ENCODE peak calls at places on chromosomes 7 and 10, in seven cellular contexts. P, M, A, G, H, T and L are unnamed samples.

GRCh38 chr7:21617916-21618390 is 75.1 kb downstream of the DNAH11 start:
- DNase-seq in T (no peak), A (no peak), P (peak), H (peak), M (peak), G (peak), L (peak)

GRCh38 chr7:128407751-128408708 is 1.8 kb downstream of the IMPDH1 start:
- DNase-seq in H (no peak), M (no peak), G (no peak), A (no peak), T (no peak), P (no peak), L (no peak)

GRCh38 chr7:44977304-44977858 is 1.4 kb downstream of the MYO1G start:
- DNase-seq in M (no peak), P (no peak), A (no peak), H (no peak), T (no peak), G (no peak), L (no peak)

GRCh38 chr10:132834891-132835847 is 49.2 kb upstream of the NKX6-2 start:
- DNase-seq in H (no peak), G (no peak), M (peak), A (peak), P (no peak), T (peak), L (no peak)

GRCh38 chr7:135959655-135960363 is 17.4 kb downstream of the MTPN start:
- DNase-seq in T (no peak), G (no peak), M (no peak), P (no peak), A (no peak), H (no peak), L (no peak)

GRCh38 chr10:46556515-46557318 is at the start of gene GPRIN2:
- DNase-seq in M (peak), G (no peak), H (no peak), P (no peak), A (peak), T (peak), L (peak)

GRCh38 chr10:115093776-115094361 is 704 bp downstream of the ATRNL1 start:
- DNase-seq in T (peak), M (no peak), A (no peak), P (peak), G (no peak), H (no peak), L (no peak)

GRCh38 chr7:152709307-152710133 is 33.6 kb upstream of the XRCC2 start:
- DNase-seq in A (no peak), G (no peak), P (peak), M (no peak), T (no peak), H (no peak), L (no peak)

GRCh38 chr7:151925446-151926335 is 30.6 kb upstream of the GALNTL5 start:
- DNase-seq in H (peak), P (no peak), A (no peak), M (peak), G (peak), T (no peak), L (peak)

GRCh38 chr10:102413053-102413705 is 5.4 kb downstream of the PSD start:
- DNase-seq in P (no peak), T (no peak), M (no peak), A (no peak), H (no peak), G (no peak), L (no peak)

GRCh38 chr7:29228289-29229011 is 33.9 kb downstream of the CHN2 start:
- DNase-seq in P (no peak), T (no peak), H (no peak), G (no peak), M (no peak), A (no peak), L (no peak)

GRCh38 chr7:3544202-3544601 is 243.2 kb downstream of the SDK1 start:
- DNase-seq in H (no peak), T (no peak), G (no peak), P (no peak), M (no peak), A (no peak), L (no peak)

GRCh38 chr7:124702385-124702784 is 63.2 kb downstream of the GPR37 start:
- DNase-seq in M (no peak), G (peak), T (no peak), P (peak), A (no peak), H (no peak), L (no peak)

GRCh38 chr7:151235091-151235787 is 3.0 kb downstream of the CHPF2 start:
- DNase-seq in H (no peak), M (no peak), A (no peak), P (no peak), T (no peak), G (no peak), L (no peak)

GRCh38 chr7:157682064-157682945 is 345.5 kb downstream of the DNAJB6 start:
- DNase-seq in H (no peak), M (peak), P (no peak), G (no peak), A (peak), T (no peak), L (no peak)

GRCh38 chr7:35707422-35707821 is 12.5 kb upstream of the HERPUD2 start:
- DNase-seq in T (no peak), H (no peak), M (no peak), A (no peak), P (peak), G (peak), L (no peak)

GRCh38 chr10:77586719-77587423 is 50.7 kb downstream of the KCNMA1 start:
- DNase-seq in P (peak), H (no peak), M (peak), T (no peak), A (no peak), G (peak), L (no peak)

GRCh38 chr7:151115121-151115835 is 29.0 kb downstream of the AGAP3 start:
- DNase-seq in A (no peak), P (peak), M (no peak), G (no peak), T (no peak), H (no peak), L (no peak)

GRCh38 chr7:27203378-27203953 is 3.6 kb upstream of the HOXA13 start:
- DNase-seq in T (no peak), H (peak), P (no peak), M (peak), G (no peak), A (no peak), L (no peak)

GRCh38 chr10:130064783-130065182 is 45.8 kb downstream of the C10orf143 start:
- DNase-seq in T (no peak), G (no peak), H (no peak), P (no peak), A (no peak), M (peak), L (no peak)

GRCh38 chr10:78981257-78981969 is 87.4 kb upstream of the ZMIZ1 start:
- DNase-seq in H (no peak), G (no peak), T (no peak), A (no peak), P (no peak), M (no peak), L (no peak)

GRCh38 chr10:4294996-4295792 is 510.2 kb upstream of the KLF6 start:
- DNase-seq in A (no peak), T (no peak), P (no peak), G (no peak), H (no peak), M (no peak), L (no peak)

GRCh38 chr7:131424219-131424822 is 96.6 kb downstream of the MKLN1 start:
- DNase-seq in M (no peak), P (peak), T (no peak), H (no peak), A (no peak), G (peak), L (no peak)

GRCh38 chr10:79435271-79436065 is 10.0 kb downstream of the ZCCHC24 start:
- DNase-seq in T (no peak), H (no peak), P (peak), G (no peak), M (peak), A (no peak), L (peak)

GRCh38 chr7:103640031-103640779 is 194.2 kb upstream of the SLC26A5 start:
- DNase-seq in A (no peak), G (peak), H (no peak), P (peak), M (no peak), T (no peak), L (no peak)

GRCh38 chr10:104260775-104261115 is 6.1 kb downstream of the GSTO1 start:
- DNase-seq in G (peak), P (peak), M (no peak), A (no peak), H (no peak), T (no peak), L (no peak)

GRCh38 chr10:8045728-8046494 is 8.6 kb upstream of the GATA3 start:
- DNase-seq in T (no peak), G (no peak), P (no peak), M (no peak), H (no peak), A (no peak), L (no peak)

GRCh38 chr10:16987976-16988610 is 141.5 kb downstream of the CUBN start:
- DNase-seq in P (peak), T (no peak), G (no peak), A (no peak), H (no peak), M (no peak), L (no peak)

GRCh38 chr7:101598981-101599681 is 30.0 kb downstream of the MYL10 start:
- DNase-seq in P (peak), G (no peak), M (peak), H (no peak), A (peak), T (no peak), L (no peak)

GRCh38 chr10:101236376-101237079 is 7.3 kb upstream of the LBX1 start:
- DNase-seq in H (no peak), A (no peak), P (peak), M (no peak), T (no peak), G (no peak), L (no peak)

GRCh38 chr10:61662794-61663259 is at the start of gene CABCOCO1:
- DNase-seq in H (peak), G (peak), P (peak), A (peak), T (peak), M (peak), L (peak)

GRCh38 chr10:118278649-118279048 is 63.5 kb downstream of the FAM204A start:
- DNase-seq in A (no peak), G (no peak), M (no peak), P (no peak), H (no peak), T (no peak), L (no peak)

GRCh38 chr7:29078286-29078685 is 68.1 kb downstream of the CPVL start:
- DNase-seq in G (no peak), T (no peak), A (no peak), H (no peak), P (no peak), M (no peak), L (no peak)

GRCh38 chr7:22584179-22584578 is 84.2 kb upstream of the STEAP1B start:
- DNase-seq in P (no peak), A (no peak), G (no peak), T (no peak), H (no peak), M (no peak), L (no peak)

GRCh38 chr10:100697070-100697469 is 48.3 kb upstream of the PAX2 start:
- DNase-seq in T (no peak), A (no peak), M (no peak), H (no peak), G (peak), P (peak), L (no peak)

GRCh38 chr10:86313621-86314041 is 53.0 kb downstream of the GRID1 start:
- DNase-seq in T (no peak), M (peak), H (no peak), A (no peak), G (no peak), P (no peak), L (no peak)

GRCh38 chr10:101569838-101570763 is 18.0 kb downstream of the POLL start:
- DNase-seq in M (peak), T (peak), A (peak), G (peak), H (no peak), P (peak), L (peak)

GRCh38 chr7:70782729-70783290 is 349.1 kb upstream of the GALNT17 start:
- DNase-seq in G (no peak), M (no peak), P (no peak), T (no peak), H (no peak), A (no peak), L (no peak)

DNA sequence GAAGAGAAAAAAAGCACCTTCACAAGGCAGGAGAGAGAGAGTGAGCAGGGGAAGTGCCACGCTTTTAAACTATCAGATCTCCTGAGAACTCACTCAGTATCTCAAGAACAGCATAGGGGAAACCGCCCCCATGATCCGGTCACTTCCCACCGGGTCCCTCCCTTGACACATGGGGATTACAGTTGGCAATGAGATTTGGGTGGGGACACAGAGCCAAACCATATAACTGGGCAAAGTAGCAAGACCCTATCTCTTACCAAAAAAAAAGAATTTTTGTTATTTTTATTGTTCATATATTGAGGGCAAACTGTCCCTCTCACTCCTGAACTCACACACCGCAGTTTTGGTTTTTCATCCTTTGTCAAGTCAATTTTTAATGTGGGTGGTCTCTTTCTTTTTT is 18.2 kb upstream of the ZRANB1 start:
- DNase-seq in T (no peak), G (no peak), H (no peak), A (no peak), M (no peak), P (no peak), L (no peak)
- TF ChIP-seq CTCF in T (no peak), G (no peak), H (no peak), A (no peak), M (no peak), P (no peak), L (no peak)

DNA sequence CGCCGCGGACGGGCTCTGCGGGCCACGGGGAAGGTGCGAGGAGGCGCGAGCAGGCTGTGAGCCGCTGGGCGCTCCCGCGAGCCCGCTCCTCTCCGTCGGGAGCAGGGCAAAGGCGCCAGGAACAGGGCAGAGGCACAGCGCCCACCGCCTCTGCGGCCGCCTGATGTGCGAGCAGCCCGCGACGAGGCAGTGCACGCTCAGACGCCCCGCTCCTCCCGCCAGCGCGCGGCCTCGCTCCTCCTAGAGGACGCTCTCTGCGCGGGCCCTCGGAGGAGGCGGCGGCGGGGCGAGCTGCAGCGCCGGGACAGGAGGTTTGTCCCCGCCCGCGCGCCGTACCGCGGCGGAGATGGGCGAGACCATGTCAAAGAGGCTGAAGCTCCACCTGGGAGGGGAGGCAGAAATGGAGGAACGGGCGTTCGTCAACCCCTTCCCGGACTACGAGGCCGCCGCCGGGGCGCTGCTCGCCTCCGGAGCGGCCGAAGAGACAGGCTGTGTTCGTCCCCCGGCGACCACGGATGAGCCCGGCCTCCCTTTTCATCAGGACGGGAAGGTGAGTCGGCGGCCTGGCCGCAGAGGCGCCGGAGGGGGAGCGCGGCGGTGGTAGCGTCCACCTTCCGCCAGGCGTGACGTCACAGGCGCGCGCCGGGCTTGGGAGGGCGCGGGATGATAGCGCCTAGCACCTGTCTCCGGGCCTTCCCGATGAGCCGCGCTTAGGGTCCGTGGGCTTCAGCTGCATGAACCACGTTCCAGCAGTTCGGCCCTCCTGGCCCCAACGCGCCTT is 733 bp downstream of the LANCL2 start:
- DNase-seq in M (peak), G (peak), A (peak), P (peak), H (peak), T (peak), L (peak)
- TF ChIP-seq CTCF in M (peak), G (no peak), A (no peak), P (peak), H (peak), T (peak), L (peak)

GRCh38 chr7:33886100-33886623 is 19.2 kb upstream of the BMPER start:
- DNase-seq in P (peak), T (peak), M (no peak), A (no peak), G (no peak), H (no peak), L (no peak)
- TF ChIP-seq CTCF in P (peak), T (peak), M (peak), A (no peak), G (no peak), H (no peak), L (no peak)

GRCh38 chr10:44821290-44821689 is 89.8 kb upstream of the TMEM72 start:
- DNase-seq in H (no peak), P (no peak), T (no peak), G (no peak), M (no peak), A (no peak), L (no peak)
- TF ChIP-seq CTCF in H (no peak), P (no peak), T (no peak), G (no peak), M (no peak), A (no peak), L (no peak)

GRCh38 chr7:825386-825785 is 6.9 kb upstream of the SUN1 start:
- DNase-seq in H (no peak), A (no peak), T (no peak), P (peak), G (peak), M (no peak), L (no peak)

GRCh38 chr7:824106-824505 is 8.2 kb upstream of the SUN1 start:
- DNase-seq in A (no peak), M (no peak), P (peak), T (no peak), G (no peak), H (no peak), L (no peak)

GRCh38 chr7:823639-824038 is 8.6 kb upstream of the SUN1 start:
- DNase-seq in A (no peak), G (no peak), M (no peak), H (no peak), T (no peak), P (no peak), L (no peak)

GRCh38 chr7:826230-826905 is 5.9 kb upstream of the SUN1 start:
- DNase-seq in P (peak), T (no peak), A (no peak), H (no peak), M (no peak), G (no peak), L (no peak)

DNA sequence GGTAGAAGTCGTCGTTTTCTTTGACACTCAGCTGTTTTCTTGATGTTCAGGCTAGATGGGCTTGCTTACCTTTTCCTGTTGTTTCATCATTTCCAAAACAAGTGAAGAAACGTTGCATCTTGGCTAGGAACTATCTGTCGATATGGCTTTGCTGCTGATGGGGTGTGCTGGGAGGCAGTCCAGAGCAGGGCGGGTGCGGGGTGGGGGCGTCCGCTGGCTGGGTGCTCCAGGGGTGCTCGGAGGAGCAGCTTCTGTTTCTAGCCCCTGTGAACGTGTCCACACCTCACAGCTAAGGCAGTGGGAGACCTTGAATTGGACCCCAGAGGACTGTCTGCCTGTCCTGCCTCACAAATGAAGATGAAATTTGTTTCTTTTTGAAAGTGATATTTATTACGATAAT is 7.6 kb upstream of the SUN1 start:
- DNase-seq in G (no peak), P (no peak), T (no peak), A (no peak), H (no peak), M (no peak), L (no peak)
- TF ChIP-seq CTCF in G (no peak), P (no peak), T (no peak), A (no peak), H (no peak), M (no peak), L (no peak)

DNA sequence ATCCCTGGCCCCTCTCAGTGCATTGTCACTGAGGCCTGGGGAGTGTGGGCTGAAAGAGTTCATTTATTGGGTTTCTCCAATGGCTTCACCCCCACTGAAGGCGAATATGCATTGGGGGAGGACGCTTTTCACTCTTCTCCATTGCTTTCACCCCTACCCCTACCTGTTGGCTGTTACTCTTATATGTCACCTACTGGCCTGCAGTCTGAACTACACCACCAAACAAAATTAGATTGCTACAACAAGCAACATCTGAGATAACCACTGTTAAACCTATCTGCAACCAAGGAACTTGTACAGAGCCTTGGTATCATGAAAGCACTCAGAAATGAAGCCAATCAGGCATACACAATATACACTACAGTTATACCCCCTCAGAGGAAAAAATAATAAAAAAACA is 203.7 kb downstream of the REEP3 start:
- DNase-seq in M (no peak), P (no peak), G (no peak), T (no peak), A (no peak), H (no peak), L (no peak)
- TF ChIP-seq CTCF in M (no peak), P (no peak), G (no peak), T (peak), A (no peak), H (no peak), L (no peak)

GRCh38 chr10:128529225-128529624 is 403.0 kb upstream of the MKI67 start:
- DNase-seq in A (no peak), P (no peak), G (no peak), T (no peak), H (no peak), M (no peak), L (no peak)

GRCh38 chr10:128526793-128527375 is 400.7 kb upstream of the MKI67 start:
- DNase-seq in M (no peak), T (no peak), A (no peak), H (no peak), P (no peak), G (no peak), L (no peak)

GRCh38 chr10:128528781-128529180 is 402.6 kb upstream of the MKI67 start:
- DNase-seq in T (no peak), P (no peak), M (no peak), H (no peak), G (no peak), A (no peak), L (no peak)

GRCh38 chr10:128527730-128528129 is 401.5 kb upstream of the MKI67 start:
- DNase-seq in T (no peak), P (no peak), G (no peak), M (no peak), H (no peak), A (no peak), L (no peak)

DNA sequence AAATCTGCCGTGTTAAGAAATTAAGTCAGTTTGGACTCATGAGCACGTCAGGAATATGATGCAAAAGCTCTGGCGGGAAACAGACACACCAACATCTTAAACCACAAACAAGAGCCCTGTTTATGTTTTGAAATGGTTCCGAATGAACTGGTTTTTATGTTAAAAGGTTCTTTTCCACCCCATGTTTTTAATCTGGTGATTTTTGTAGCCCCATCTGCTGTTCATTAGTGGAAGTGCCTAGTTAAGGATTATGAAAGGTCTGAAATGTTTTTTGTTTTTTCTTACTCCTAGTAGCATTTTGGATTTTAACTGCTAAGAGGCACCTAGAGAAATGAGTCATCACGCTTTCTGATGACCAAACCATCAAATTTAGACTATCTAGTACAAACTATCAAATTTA is 404.1 kb upstream of the MKI67 start:
- DNase-seq in M (no peak), T (no peak), P (peak), H (no peak), G (no peak), A (no peak), L (no peak)
- TF ChIP-seq CTCF in M (peak), T (peak), P (no peak), H (peak), G (peak), A (peak), L (peak)